ENCODE peak calls at places on chromosomes 11 and 22, in six cellular contexts. A is activated CD4-positive, alpha-beta T cell treated with anti-CD3 and anti-CD28 coated beads, Interleukin-2, amount 50 U/mL, for 4 hours; Z is GM20000; I is stimulated activated CD4-positive, alpha-beta T cell treated with anti-CD3 and anti-CD28 coated beads, TNF-alpha, amount 100 ng/mL, for 1 hour; R is osteocyte; M is GM23248. O is an unnamed sample.

GRCh38 chr11:6298605-6299004 is 21.7 kb downstream of the CAVIN3 start:
- DNase-seq in I (no peak), R (no peak), Z (no peak), M (peak; percentile 64), A (no peak), O (no peak)

GRCh38 chr22:50445071-50445879 is 29.6 kb downstream of the SBF1 start:
- DNase-seq in Z (no peak), A (no peak), R (no peak), I (no peak), M (no peak), O (no peak)

GRCh38 chr11:19352736-19353110 is 112.0 kb upstream of the E2F8 start:
- DNase-seq in R (no peak), M (no peak), A (no peak), Z (no peak), I (no peak), O (no peak)

GRCh38 chr22:27480487-27480886 is 321.1 kb downstream of the MN1 start:
- DNase-seq in A (no peak), R (no peak), Z (no peak), M (no peak), I (no peak), O (no peak)

GRCh38 chr11:36292311-36292722 is 3.1 kb upstream of the COMMD9 start:
- DNase-seq in A (no peak), I (no peak), M (peak; percentile 67), R (no peak), Z (peak; percentile 80), O (no peak)

GRCh38 chr11:120343429-120343828 is 7.2 kb downstream of the ARHGEF12 start:
- DNase-seq in R (no peak), A (no peak), I (no peak), Z (peak; percentile 75), M (no peak), O (no peak)

GRCh38 chr11:22690245-22690644 is 23.8 kb downstream of the GAS2 start:
- DNase-seq in A (no peak), I (no peak), M (no peak), R (no peak), Z (no peak), O (no peak)

GRCh38 chr11:1086171-1087102 is 11.8 kb downstream of the MUC2 start:
- DNase-seq in R (no peak), M (no peak), Z (no peak), I (no peak), A (no peak), O (no peak)

GRCh38 chr11:35723493-35724284 is 61.1 kb downstream of the TRIM44 start:
- DNase-seq in Z (no peak), I (no peak), M (peak; percentile 34), A (no peak), R (no peak), O (no peak)

GRCh38 chr11:106608677-106609076 is 409.6 kb downstream of the GUCY1A2 start:
- DNase-seq in A (no peak), M (peak; percentile 72), Z (no peak), I (no peak), R (no peak), O (no peak)

GRCh38 chr22:33000342-33001280 is 57.6 kb downstream of the SYN3 start:
- DNase-seq in Z (peak; percentile 37), M (peak; percentile 71), I (no peak), A (no peak), R (peak; percentile 87), O (peak; percentile 76)

GRCh38 chr11:33779849-33780528 is 5.7 kb upstream of the FBXO3 start:
- DNase-seq in M (peak; percentile 87), I (no peak), R (no peak), Z (no peak), A (no peak), O (no peak)

GRCh38 chr11:45041556-45041955 is 90.9 kb upstream of the TP53I11 start:
- DNase-seq in A (no peak), M (no peak), I (no peak), Z (no peak), R (no peak), O (no peak)

GRCh38 chr11:87421422-87421821 is 383.7 kb downstream of the TMEM135 start:
- DNase-seq in R (no peak), Z (peak; percentile 51), M (peak; percentile 90), A (no peak), I (no peak), O (no peak)

GRCh38 chr11:17238377-17238776 is 30.6 kb upstream of the PIK3C2A start:
- DNase-seq in A (no peak), I (no peak), R (no peak), M (no peak), Z (no peak), O (no peak)

GRCh38 chr11:13016415-13016814 is 7.3 kb downstream of the RASSF10 start:
- DNase-seq in R (no peak), A (no peak), M (no peak), Z (no peak), I (no peak), O (no peak)

GRCh38 chr11:23311986-23312940 is 452.0 kb upstream of the CCDC179 start:
- DNase-seq in I (no peak), M (peak; percentile 38), Z (no peak), A (no peak), R (no peak), O (no peak)

GRCh38 chr11:102640946-102641345 is 15.8 kb upstream of the MMP20 start:
- DNase-seq in M (no peak), Z (no peak), R (no peak), I (no peak), A (no peak), O (no peak)

GRCh38 chr11:15852179-15852578 is 504.2 kb downstream of the SOX6 start:
- DNase-seq in Z (no peak), A (no peak), I (no peak), R (no peak), M (peak; percentile 18), O (no peak)

GRCh38 chr11:8330896-8331295 is 67.2 kb upstream of the LMO1 start:
- DNase-seq in M (no peak), R (no peak), Z (no peak), A (no peak), I (no peak), O (no peak)

GRCh38 chr11:117633976-117634755 is 162.8 kb downstream of the DSCAML1 start:
- DNase-seq in A (no peak), M (no peak), R (no peak), I (no peak), Z (no peak), O (no peak)

GRCh38 chr11:116693206-116694016 is 79.4 kb downstream of the BUD13 start:
- DNase-seq in M (no peak), A (no peak), Z (no peak), I (no peak), R (peak; percentile 80), O (peak; percentile 47)